ENCODE peak calls at places on chromosome 9, in five cellular contexts. V is IMR-90; F is CD8-positive, alpha-beta T cell; K is brain microvascular endothelial cell; C is left ventricle myocardium inferior. A is an unnamed sample.

GRCh38 chr9:109806506-109807115 is 26.6 kb downstream of the PALM2AKAP2 start:
- DNase-seq in V (peak; percentile 66), F (no peak), K (peak; percentile 35), C (no peak), A (peak; percentile 69)

GRCh38 chr9:127541865-127542264 is 70.2 kb upstream of the STXBP1 start:
- DNase-seq in K (no peak), V (no peak), C (peak; percentile 45), F (no peak), A (no peak)

GRCh38 chr9:117703538-117703937 is 665 bp upstream of the TLR4 start:
- DNase-seq in V (no peak), K (peak; percentile 51), F (no peak), C (no peak), A (peak; percentile 1)

GRCh38 chr9:70411930-70412677 is 2.4 kb downstream of the KLF9 start:
- DNase-seq in K (peak; percentile 75), C (peak; percentile 77), F (peak; percentile 52), V (peak; percentile 71), A (peak; percentile 86)

GRCh38 chr9:136107155-136107952 is 11.3 kb downstream of the TMEM250 start:
- DNase-seq in F (peak; percentile 52), K (no peak), V (no peak), C (no peak), A (no peak)

GRCh38 chr9:125121156-125121555 is 22.2 kb downstream of the SCAI start:
- DNase-seq in V (no peak), C (no peak), K (no peak), F (no peak), A (no peak)

GRCh38 chr9:131476777-131477345 is 25.9 kb upstream of the POMT1 start:
- DNase-seq in V (no peak), F (no peak), C (peak; percentile 73), K (no peak), A (no peak)

GRCh38 chr9:126374366-126374781 is 47.7 kb downstream of the MVB12B start:
- DNase-seq in C (no peak), K (no peak), F (no peak), V (no peak), A (no peak)

GRCh38 chr9:89311346-89312153 is 555 bp downstream of the CKS2 start:
- DNase-seq in F (no peak), C (peak; percentile 23), K (no peak), V (no peak), A (no peak)

GRCh38 chr9:80797841-80798688 is 891.3 kb downstream of the TLE1 start:
- DNase-seq in V (peak; percentile 63), K (no peak), C (peak; percentile 31), F (no peak), A (peak; percentile 90)

GRCh38 chr9:126373241-126373640 is 46.6 kb downstream of the MVB12B start:
- DNase-seq in C (no peak), F (no peak), K (peak; percentile 21), V (peak; percentile 53), A (no peak)

GRCh38 chr9:100639851-100640250 is 62.0 kb downstream of the CAVIN4 start:
- DNase-seq in C (no peak), F (no peak), V (no peak), K (no peak), A (no peak)

GRCh38 chr9:78566948-78567675 is 270.2 kb downstream of the PSAT1 start:
- DNase-seq in V (peak; percentile 74), K (peak; percentile 72), F (no peak), C (no peak), A (peak; percentile 79)

GRCh38 chr9:83584995-83585394 is 37.9 kb upstream of the IDNK start:
- DNase-seq in C (no peak), F (no peak), K (no peak), V (no peak), A (no peak)

GRCh38 chr9:125906144-125906543 is 159.0 kb downstream of the PBX3 start:
- DNase-seq in F (no peak), K (peak; percentile 46), V (peak; percentile 54), C (no peak), A (peak; percentile 39)

GRCh38 chr9:130024597-130024994 is 18.4 kb downstream of the FNBP1 start:
- DNase-seq in V (peak; percentile 47), F (no peak), K (no peak), C (no peak), A (no peak)

GRCh38 chr9:75962186-75963036 is 71.9 kb downstream of the PCSK5 start:
- DNase-seq in F (no peak), C (peak; percentile 70), K (no peak), V (no peak), A (peak; percentile 31)

GRCh38 chr9:15697459-15697858 is 144.6 kb downstream of the CCDC171 start:
- DNase-seq in K (peak; percentile 78), C (no peak), F (no peak), V (peak; percentile 95), A (peak; percentile 94)

GRCh38 chr9:111294691-111295451 is 35.2 kb downstream of the OR2K2 start:
- DNase-seq in F (no peak), V (no peak), C (no peak), K (no peak), A (no peak)

GRCh38 chr9:128007566-128008138 is 26.9 kb upstream of the EEIG1 start:
- DNase-seq in K (no peak), F (peak; percentile 87), V (peak; percentile 27), C (peak; percentile 29), A (peak; percentile 47)

GRCh38 chr9:7613931-7614330 is 185.6 kb downstream of the DMAC1 start:
- DNase-seq in V (no peak), C (no peak), K (no peak), F (no peak), A (no peak)

GRCh38 chr9:78144663-78145377 is 91.1 kb upstream of the CEP78 start:
- DNase-seq in C (no peak), V (no peak), F (no peak), K (no peak), A (peak; percentile 56)

GRCh38 chr9:131868766-131869165 is 128.9 kb upstream of the RAPGEF1 start:
- DNase-seq in C (no peak), K (no peak), V (peak; percentile 11), F (no peak), A (peak; percentile 4)

GRCh38 chr9:115668506-115668905 is 485.1 kb upstream of the PAPPA start:
- DNase-seq in K (peak; percentile 85), C (no peak), V (peak; percentile 94), F (no peak), A (peak; percentile 77)

GRCh38 chr9:73042155-73042554 is 89.3 kb upstream of the ALDH1A1 start:
- DNase-seq in F (no peak), C (no peak), V (no peak), K (no peak), A (peak; percentile 45)

GRCh38 chr9:111527347-111527746 is 2.4 kb downstream of the ZNF483 start:
- DNase-seq in K (no peak), C (no peak), V (no peak), F (no peak), A (no peak)

DNA sequence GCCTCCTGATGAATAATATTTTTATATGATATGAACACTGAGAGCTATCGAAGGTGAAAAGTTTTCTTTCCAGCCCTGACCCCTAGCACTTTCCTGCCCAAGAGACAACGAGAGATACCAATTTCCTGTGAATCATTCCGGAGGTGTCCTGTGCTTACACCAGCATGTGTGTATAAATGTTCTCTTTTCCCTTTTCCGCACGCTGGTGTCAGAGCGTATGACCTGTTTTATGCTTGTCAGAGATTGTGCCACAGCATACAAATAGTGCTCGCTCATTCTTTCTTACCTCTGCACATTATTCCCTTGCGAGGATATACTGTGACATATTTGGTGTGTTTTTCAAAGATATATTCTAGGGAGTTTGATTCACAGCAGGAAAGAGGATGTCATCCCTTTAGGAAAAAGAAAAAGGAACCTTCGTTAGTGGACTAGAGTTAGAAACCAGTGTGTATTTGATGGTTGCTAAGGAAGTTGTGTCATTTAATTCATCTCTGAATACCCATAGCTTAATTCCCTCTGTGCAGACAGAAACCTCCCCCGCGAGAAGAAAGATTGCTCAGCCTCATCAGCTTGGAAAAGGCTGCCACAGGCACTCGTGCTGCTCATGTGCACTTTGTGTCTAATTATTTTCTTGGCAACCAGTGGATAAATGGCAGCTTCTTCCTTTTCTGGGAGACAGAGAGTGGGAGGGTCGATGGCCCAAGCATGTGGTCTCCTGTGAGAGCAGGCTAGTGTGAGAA is 14.8 kb upstream of the CCIN start:
- DNase-seq in C (no peak), V (peak; percentile 71), F (no peak), K (peak; percentile 76), A (peak; percentile 65)
- H3K27ac ChIP-seq in C (peak overlapping the region; percentile 73), V (peak overlapping the region; percentile 54), F (no peak overlapping the region), K (peak overlapping the region; percentile 69), A (peak overlapping the region; percentile 76)

GRCh38 chr9:133863193-133863592 is 125.0 kb upstream of the SARDH start:
- DNase-seq in K (no peak), V (no peak), F (no peak), C (no peak), A (no peak)
- H3K27ac ChIP-seq in K (no peak overlapping the region), V (no peak overlapping the region), F (no peak overlapping the region), C (peak overlapping the region; percentile 70), A (no peak overlapping the region)

GRCh38 chr9:93205045-93205768 is 21.3 kb downstream of the WNK2 start:
- DNase-seq in C (peak; percentile 82), K (peak; percentile 12), V (no peak), F (no peak), A (no peak)

GRCh38 chr9:93203713-93204469 is 20.0 kb downstream of the WNK2 start:
- DNase-seq in C (no peak), K (no peak), F (no peak), V (no peak), A (no peak)

GRCh38 chr9:93204470-93205043 is 20.6 kb downstream of the WNK2 start:
- DNase-seq in F (no peak), K (no peak), C (no peak), V (no peak), A (no peak)

GRCh38 chr9:93200989-93201339 is 17.0 kb downstream of the WNK2 start:
- DNase-seq in V (no peak), F (no peak), K (no peak), C (no peak), A (no peak)

DNA sequence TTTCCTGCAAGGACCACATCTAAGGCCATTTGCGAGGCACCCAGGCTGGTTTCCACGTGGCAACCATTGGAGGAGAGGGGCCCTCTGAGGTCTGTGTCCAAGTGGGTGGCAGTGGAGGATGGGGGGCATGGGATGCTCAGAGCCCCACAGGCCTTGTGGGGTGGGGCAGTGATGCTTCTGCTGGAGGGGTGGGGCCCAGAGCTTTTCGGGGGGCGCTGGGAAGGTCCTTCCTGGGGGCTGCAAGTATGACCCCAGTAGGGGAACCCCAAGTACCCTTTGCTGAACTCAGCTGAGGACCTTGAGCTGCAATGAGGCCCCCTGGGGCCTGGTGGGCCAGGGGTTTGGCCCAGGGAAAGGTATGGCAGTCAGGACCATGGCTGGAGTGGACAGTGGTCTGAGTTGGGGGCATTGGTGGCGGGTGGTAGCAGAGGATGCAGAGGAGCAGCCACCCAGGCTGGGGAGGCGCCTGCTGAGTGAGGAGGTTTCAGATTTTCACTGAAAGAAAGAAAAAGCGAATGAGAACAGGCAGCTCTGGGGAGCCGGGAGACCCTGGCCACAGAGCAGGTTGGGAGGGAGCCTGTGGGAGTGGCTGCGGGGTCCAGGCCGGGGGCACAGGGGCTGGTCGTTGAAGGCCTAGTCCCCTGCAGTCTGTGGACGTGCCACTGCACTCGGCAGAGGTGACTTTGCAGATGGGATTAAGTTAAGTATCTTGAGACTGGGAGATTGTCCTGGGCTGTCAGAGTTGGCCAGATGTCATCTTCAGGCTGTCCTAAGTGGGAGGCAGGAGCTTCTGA is 19.2 kb downstream of the WNK2 start:
- DNase-seq in C (no peak), K (no peak), V (no peak), F (no peak), A (no peak)
- H3K27ac ChIP-seq in C (peak overlapping the region; percentile 94), K (no peak overlapping the region), V (no peak overlapping the region), F (no peak overlapping the region), A (no peak overlapping the region)

DNA sequence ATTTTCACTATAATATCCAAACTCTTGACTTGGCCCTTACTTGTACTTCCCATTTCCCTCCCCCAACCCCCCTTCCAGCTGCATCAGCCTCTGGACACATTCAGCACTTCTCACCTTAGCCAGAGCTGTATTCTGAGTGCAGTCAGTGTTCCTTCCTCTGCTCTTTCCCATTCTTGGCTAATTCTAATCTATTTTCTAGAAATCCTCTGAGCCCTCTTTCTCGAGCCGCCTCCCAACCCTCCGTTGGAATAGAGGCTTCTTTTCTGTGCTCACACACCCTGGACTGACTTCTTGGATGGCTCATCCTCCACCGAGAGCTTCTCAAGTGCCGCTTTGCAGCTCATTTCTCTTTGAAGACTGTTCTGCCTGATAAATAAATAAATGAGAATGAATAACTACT is 188.8 kb downstream of the NTRK2 start:
- DNase-seq in V (no peak), K (no peak), F (no peak), C (peak; percentile 32), A (no peak)
- H3K27ac ChIP-seq in V (no peak overlapping the region), K (no peak overlapping the region), F (no peak overlapping the region), C (peak overlapping the region; percentile 71), A (no peak overlapping the region)